ENCODE peak calls at places on chromosome 18, in eight cellular contexts. G, V, L, F, T, Z, O and Y are unnamed samples.

GRCh38 chr18:76480913-76481312 is 14.1 kb downstream of the ZNF516 start:
- DNase-seq in G (no peak), V (no peak), L (no peak), F (no peak), T (no peak), Z (no peak), O (peak; percentile 43), Y (no peak)

GRCh38 chr18:986071-986470 is 81.4 kb downstream of the ADCYAP1 start:
- DNase-seq in G (no peak), V (no peak), L (no peak), F (no peak), T (no peak), Z (no peak), O (peak; percentile 35), Y (no peak)

GRCh38 chr18:33673689-33674088 is 95.7 kb downstream of the ASXL3 start:
- DNase-seq in G (no peak), V (no peak), L (no peak), F (no peak), T (no peak), Z (no peak), O (peak; percentile 19), Y (no peak)

GRCh38 chr18:57819671-57820460 is 16.8 kb upstream of the ATP8B1 start:
- DNase-seq in G (no peak), V (peak; percentile 74), L (peak; percentile 81), F (peak; percentile 89), T (peak; percentile 70), Z (peak; percentile 74), O (no peak), Y (peak; percentile 5)

GRCh38 chr18:49723648-49724180 is 89.6 kb downstream of the ACAA2 start:
- DNase-seq in G (no peak), V (no peak), L (no peak), F (peak; percentile 64), T (no peak), Z (peak; percentile 77), O (no peak), Y (peak; percentile 9)

GRCh38 chr18:34153711-34154110 is 71.0 kb downstream of the NOL4 start:
- DNase-seq in G (no peak), V (peak; percentile 26), L (no peak), F (no peak), T (no peak), Z (peak; percentile 32), O (no peak), Y (no peak)

GRCh38 chr18:9401166-9401565 is 66.6 kb downstream of the TWSG1 start:
- DNase-seq in G (no peak), V (no peak), L (no peak), F (no peak), T (no peak), Z (peak; percentile 7), O (no peak), Y (no peak)

GRCh38 chr18:57683470-57683869 is 61.8 kb upstream of the NARS1 start:
- DNase-seq in G (no peak), V (no peak), L (no peak), F (no peak), T (no peak), Z (no peak), O (no peak), Y (no peak)

GRCh38 chr18:9150116-9150515 is 13.5 kb downstream of the ANKRD12 start:
- DNase-seq in G (no peak), V (no peak), L (no peak), F (no peak), T (no peak), Z (no peak), O (no peak), Y (no peak)

GRCh38 chr18:28013064-28013463 is 163.9 kb downstream of the CDH2 start:
- DNase-seq in G (no peak), V (peak; percentile 34), L (no peak), F (no peak), T (no peak), Z (peak; percentile 40), O (no peak), Y (no peak)

GRCh38 chr18:77101410-77102245 is 31.0 kb downstream of the MBP start:
- DNase-seq in G (peak; percentile 83), V (peak; percentile 96), L (no peak), F (peak; percentile 69), T (no peak), Z (peak; percentile 95), O (no peak), Y (no peak)

GRCh38 chr18:56990678-56991077 is 156.2 kb upstream of the BOD1L2 start:
- DNase-seq in G (no peak), V (no peak), L (no peak), F (no peak), T (no peak), Z (no peak), O (no peak), Y (no peak)

GRCh38 chr18:35322486-35323258 is 21.5 kb downstream of the ZNF24 start:
- DNase-seq in G (no peak), V (no peak), L (no peak), F (no peak), T (no peak), Z (no peak), O (no peak), Y (no peak)

GRCh38 chr18:36692331-36692730 is 136.5 kb downstream of the TPGS2 start:
- DNase-seq in G (no peak), V (peak; percentile 93), L (no peak), F (no peak), T (no peak), Z (no peak), O (no peak), Y (no peak)

GRCh38 chr18:21393986-21394385 is 152.0 kb downstream of the GREB1L start:
- DNase-seq in G (no peak), V (no peak), L (no peak), F (no peak), T (no peak), Z (peak; percentile 6), O (no peak), Y (no peak)
- TF ChIP-seq CTCF in G (no peak), V (no peak), L (no peak), F (no peak), T (no peak), Z (no peak), O (no peak), Y (no peak)

GRCh38 chr18:47035156-47035671 is at the start of gene ELOA2:
- DNase-seq in G (no peak), V (no peak), L (no peak), F (no peak), T (no peak), Z (no peak), O (peak; percentile 6), Y (no peak)

GRCh38 chr18:47032945-47033344 is 2.5 kb downstream of the ELOA2 start:
- DNase-seq in G (no peak), V (no peak), L (no peak), F (no peak), T (no peak), Z (no peak), O (no peak), Y (no peak)

GRCh38 chr18:47040982-47041381 is 5.6 kb upstream of the ELOA2 start:
- DNase-seq in G (no peak), V (no peak), L (no peak), F (no peak), T (no peak), Z (no peak), O (no peak), Y (no peak)

GRCh38 chr18:47036927-47037605 is 1.6 kb upstream of the ELOA2 start:
- DNase-seq in G (no peak), V (no peak), L (no peak), F (no peak), T (no peak), Z (no peak), O (no peak), Y (no peak)

GRCh38 chr18:47036298-47036874 is 965 bp upstream of the ELOA2 start:
- DNase-seq in G (no peak), V (peak; percentile 25), L (no peak), F (peak; percentile 20), T (peak; percentile 28), Z (peak; percentile 27), O (peak; percentile 39), Y (peak; percentile 59)
- TF ChIP-seq CTCF in G (no peak), V (peak; percentile 55), L (peak; percentile 59), F (no peak), T (peak; percentile 32), Z (peak; percentile 39), O (peak; percentile 73), Y (peak; percentile 39)

GRCh38 chr18:63113899-63114565 is 205.5 kb downstream of the BCL2 start:
- DNase-seq in G (no peak), V (no peak), L (no peak), F (no peak), T (no peak), Z (no peak), O (no peak), Y (no peak)

GRCh38 chr18:63120541-63121059 is 199.0 kb downstream of the BCL2 start:
- DNase-seq in G (no peak), V (no peak), L (no peak), F (no peak), T (no peak), Z (no peak), O (no peak), Y (no peak)

GRCh38 chr18:63119647-63120046 is 199.9 kb downstream of the BCL2 start:
- DNase-seq in G (no peak), V (peak; percentile 34), L (no peak), F (peak; percentile 50), T (peak; percentile 10), Z (peak; percentile 36), O (peak; percentile 47), Y (peak; percentile 40)
- TF ChIP-seq CTCF in G (peak; percentile 11), V (peak; percentile 56), L (peak; percentile 64), F (peak; percentile 37), T (no peak), Z (peak; percentile 31), O (peak; percentile 51), Y (peak; percentile 14)

GRCh38 chr18:79449551-79450288 is 54.0 kb downstream of the NFATC1 start:
- DNase-seq in G (no peak), V (no peak), L (no peak), F (no peak), T (no peak), Z (no peak), O (no peak), Y (no peak)

GRCh38 chr18:79451237-79452125 is 55.8 kb downstream of the NFATC1 start:
- DNase-seq in G (no peak), V (no peak), L (no peak), F (no peak), T (no peak), Z (no peak), O (no peak), Y (no peak)

GRCh38 chr18:79448621-79449020 is 52.9 kb downstream of the NFATC1 start:
- DNase-seq in G (no peak), V (no peak), L (no peak), F (no peak), T (no peak), Z (no peak), O (no peak), Y (no peak)

GRCh38 chr18:79452190-79452990 is 56.7 kb downstream of the NFATC1 start:
- DNase-seq in G (no peak), V (no peak), L (no peak), F (no peak), T (no peak), Z (peak; percentile 13), O (no peak), Y (no peak)

DNA sequence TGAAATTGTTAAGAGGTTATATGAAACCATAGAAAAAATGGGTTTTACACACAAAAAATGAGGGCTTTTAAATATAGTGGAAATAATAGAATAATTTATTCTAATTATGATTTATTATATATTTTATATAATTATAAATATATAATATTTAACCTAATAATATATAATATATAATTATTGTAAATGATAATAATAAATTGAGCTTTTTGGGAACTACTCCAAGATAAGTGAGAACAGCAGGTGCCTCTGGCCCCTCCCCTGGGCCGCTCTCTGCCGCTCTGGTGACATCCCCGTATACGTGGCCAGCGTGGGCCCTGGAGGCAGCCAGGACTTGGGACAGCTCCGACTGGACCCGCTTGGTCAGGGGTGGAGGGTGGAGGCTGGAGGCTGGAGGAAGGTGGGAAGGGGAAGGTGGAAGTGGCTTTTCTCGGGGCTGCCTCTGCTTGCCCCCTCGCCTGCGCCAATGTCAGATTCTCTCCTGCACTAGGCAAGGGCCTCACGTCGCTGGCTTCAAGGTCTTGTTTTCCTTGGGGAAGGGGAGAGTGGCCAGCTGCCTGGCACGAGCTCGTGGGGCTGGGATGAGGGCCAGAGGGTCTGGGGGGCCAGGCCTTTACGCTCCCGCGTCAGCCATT is 54.7 kb downstream of the NFATC1 start:
- DNase-seq in G (no peak), V (no peak), L (no peak), F (no peak), T (no peak), Z (no peak), O (no peak), Y (no peak)
- TF ChIP-seq CTCF in G (no peak), V (no peak), L (no peak), F (no peak), T (no peak), Z (no peak), O (no peak), Y (no peak)